ENCODE peak calls at places on chromosomes 6 and 20, in five cellular contexts. Z is skeletal muscle cell; B is stimulated activated CD4-positive, alpha-beta T cell treated with anti-CD3 and anti-CD28 coated beads, Interleukin-4, amount 100 ng/mL, for 4 hours; A is NCI-H460; V is NAMALWA. J is an unnamed sample.
A peak's percentile ranks its signal among the peaks of the same experiment; 100 is the strongest.

GRCh38 chr6:155530219-155530834 is 74.7 kb upstream of the NOX3 start:
- DNase-seq in B (no peak), Z (no peak), V (peak; percentile 74), A (peak; percentile 32), J (no peak)

GRCh38 chr20:22473293-22473692 is 111.1 kb downstream of the FOXA2 start:
- DNase-seq in A (no peak), B (no peak), Z (no peak), V (peak; percentile 25), J (no peak)

GRCh38 chr20:47664744-47665143 is 120.5 kb downstream of the SULF2 start:
- DNase-seq in A (no peak), B (no peak), V (no peak), Z (no peak), J (no peak)

GRCh38 chr20:59908855-59909254 is 24.6 kb downstream of the SYCP2 start:
- DNase-seq in V (no peak), Z (no peak), B (no peak), A (no peak), J (no peak)

GRCh38 chr6:11865926-11866325 is 87.3 kb upstream of the ADTRP start:
- DNase-seq in Z (no peak), B (no peak), V (no peak), A (no peak), J (no peak)

GRCh38 chr20:41249781-41250281 is 67.7 kb downstream of the ZHX3 start:
- DNase-seq in A (peak; percentile 36), B (no peak), Z (peak; percentile 36), V (peak; percentile 7), J (no peak)

GRCh38 chr6:41723936-41724637 is 11.3 kb downstream of the TFEB start:
- DNase-seq in B (no peak), A (no peak), V (peak; percentile 50), Z (no peak), J (no peak)

GRCh38 chr6:225121-225721 is 67.1 kb upstream of the DUSP22 start:
- DNase-seq in Z (no peak), B (peak; percentile 77), V (no peak), A (no peak), J (peak; percentile 53)

GRCh38 chr20:16942702-16943101 is 194.5 kb downstream of the OTOR start:
- DNase-seq in V (no peak), A (peak; percentile 11), Z (peak; percentile 25), B (no peak), J (no peak)

GRCh38 chr6:29956518-29956917 is 14.2 kb downstream of the HLA-A start:
- DNase-seq in V (no peak), B (no peak), Z (no peak), A (no peak), J (no peak)

GRCh38 chr6:25193147-25193864 is 85.9 kb upstream of the CARMIL1 start:
- DNase-seq in Z (peak; percentile 94), V (no peak), B (no peak), A (peak; percentile 30), J (no peak)

GRCh38 chr6:16654703-16655102 is 106.6 kb downstream of the ATXN1 start:
- DNase-seq in V (no peak), A (no peak), Z (no peak), B (no peak), J (no peak)

GRCh38 chr20:54554006-54554405 is 78.6 kb downstream of the DOK5 start:
- DNase-seq in A (no peak), V (no peak), Z (no peak), B (no peak), J (no peak)

GRCh38 chr20:17044920-17045319 is 181.9 kb upstream of the PCSK2 start:
- DNase-seq in Z (no peak), V (no peak), A (no peak), B (no peak), J (no peak)

GRCh38 chr6:165439928-165440554 is 130.6 kb upstream of the C6orf118 start:
- DNase-seq in Z (peak; percentile 4), V (peak; percentile 43), B (no peak), A (peak; percentile 41), J (no peak)

GRCh38 chr6:87772597-87773530 is 70.8 kb upstream of the AKIRIN2 start:
- DNase-seq in B (no peak), A (no peak), Z (no peak), V (no peak), J (no peak)

GRCh38 chr6:150528648-150529285 is 70.9 kb upstream of the PLEKHG1 start:
- DNase-seq in V (no peak), A (no peak), Z (peak; percentile 3), B (no peak), J (no peak)

GRCh38 chr6:491233-491632 is 99.7 kb downstream of the IRF4 start:
- DNase-seq in V (no peak), Z (no peak), B (peak; percentile 34), A (no peak), J (no peak)

GRCh38 chr20:43513298-43514061 is 6.0 kb downstream of the L3MBTL1 start:
- DNase-seq in B (no peak), V (no peak), A (no peak), Z (no peak), J (no peak)

GRCh38 chr6:158414900-158415299 is 102.6 kb downstream of the TULP4 start:
- DNase-seq in Z (peak; percentile 33), A (no peak), B (no peak), V (no peak), J (no peak)

GRCh38 chr6:34044945-34045595 is 100.8 kb downstream of the GRM4 start:
- DNase-seq in A (no peak), Z (no peak), V (peak; percentile 52), B (no peak), J (no peak)

GRCh38 chr6:85482206-85483040 is 32.5 kb downstream of the NT5E start:
- DNase-seq in B (no peak), Z (no peak), A (no peak), V (no peak), J (no peak)

GRCh38 chr6:169960891-169961611 is 209.6 kb downstream of the ERMARD start:
- DNase-seq in Z (no peak), B (no peak), A (no peak), V (no peak), J (no peak)

GRCh38 chr6:129680633-129681032 is 29.3 kb downstream of the ARHGAP18 start:
- DNase-seq in A (no peak), Z (no peak), B (no peak), V (no peak), J (no peak)

GRCh38 chr6:100470721-100471120 is 6.0 kb upstream of the SIM1 start:
- DNase-seq in B (no peak), Z (no peak), A (no peak), V (no peak), J (no peak)

GRCh38 chr20:38453941-38454340 is 18.7 kb upstream of the RALGAPB start:
- DNase-seq in B (no peak), A (no peak), V (no peak), Z (no peak), J (no peak)

GRCh38 chr6:131368077-131368911 is 204.7 kb upstream of the ARG1 start:
- DNase-seq in B (no peak), Z (no peak), A (no peak), V (peak; percentile 84), J (no peak)

GRCh38 chr6:1609662-1610496 is at the start of gene FOXC1:
- DNase-seq in B (no peak), Z (peak; percentile 71), V (no peak), A (peak; percentile 93), J (no peak)

GRCh38 chr20:55974491-55975202 is 30.7 kb downstream of the CBLN4 start:
- DNase-seq in A (no peak), V (no peak), Z (no peak), B (no peak), J (no peak)

GRCh38 chr6:6645266-6645917 is 56.9 kb downstream of the LY86 start:
- DNase-seq in V (no peak), B (no peak), A (no peak), Z (no peak), J (no peak)

GRCh38 chr6:121309768-121310473 is 24.4 kb downstream of the TBC1D32 start:
- DNase-seq in Z (no peak), V (no peak), A (no peak), B (no peak), J (no peak)

GRCh38 chr6:129730477-129731165 is 20.6 kb upstream of the ARHGAP18 start:
- DNase-seq in V (peak; percentile 62), A (peak; percentile 36), Z (no peak), B (no peak), J (no peak)

GRCh38 chr6:132820629-132821381 is 6.4 kb downstream of the RPS12 start:
- DNase-seq in B (no peak), A (no peak), Z (no peak), V (peak; percentile 56), J (no peak)

GRCh38 chr6:170347975-170348374 is 41.4 kb downstream of the FAM120B start:
- DNase-seq in V (no peak), B (no peak), Z (no peak), A (no peak), J (no peak)

GRCh38 chr20:49567421-49568256 is at the start of gene PTGIS:
- DNase-seq in V (no peak), A (no peak), Z (no peak), B (no peak), J (no peak)

GRCh38 chr6:164690241-164690640 is 619.2 kb downstream of the C6orf118 start:
- DNase-seq in A (no peak), B (no peak), Z (no peak), V (no peak), J (no peak)